ENCODE peak calls at places on chromosomes 11 and 22, in nine cellular contexts. L is sigmoid colon, K is GM23338, B is upper lobe of left lung, Q is transverse colon, Y is SK-N-SH, P is endothelial cell of umbilical vein, H is breast epithelium, V is HL-60. D is an unnamed sample.

GRCh38 chr11:9276571-9276970 is 11.4 kb upstream of the DENND5A start:
- DNase-seq in L (no peak), K (no peak), B (no peak), Q (no peak), Y (no peak), P (no peak), H (no peak), V (no peak), D (no peak)

GRCh38 chr11:134040386-134041297 is 28.2 kb upstream of the JAM3 start:
- DNase-seq in L (peak), K (no peak), B (no peak), Q (no peak), Y (no peak), P (no peak), H (no peak), V (no peak), D (no peak)

GRCh38 chr11:124536520-124536919 is 6.9 kb downstream of the OR8B12 start:
- DNase-seq in L (no peak), K (peak), B (no peak), Q (peak), Y (no peak), P (no peak), H (peak), V (peak), D (no peak)

GRCh38 chr11:47991266-47991830 is 11.0 kb downstream of the PTPRJ start:
- DNase-seq in L (no peak), K (peak), B (no peak), Q (peak), Y (no peak), P (peak), H (peak), V (no peak), D (no peak)

GRCh38 chr11:107157146-107157808 is 139.0 kb upstream of the GUCY1A2 start:
- DNase-seq in L (no peak), K (peak), B (no peak), Q (no peak), Y (no peak), P (no peak), H (no peak), V (no peak), D (no peak)

GRCh38 chr11:26649884-26650283 is 72.0 kb downstream of the SLC5A12 start:
- DNase-seq in L (peak), K (peak), B (no peak), Q (peak), Y (peak), P (peak), H (peak), V (peak), D (peak)

GRCh38 chr22:46055851-46056168 is 78.8 kb upstream of the WNT7B start:
- DNase-seq in L (no peak), K (no peak), B (no peak), Q (no peak), Y (no peak), P (no peak), H (peak), V (no peak), D (no peak)

GRCh38 chr11:61732705-61733104 is 19.7 kb upstream of the MYRF start:
- DNase-seq in L (no peak), K (no peak), B (peak), Q (no peak), Y (no peak), P (no peak), H (no peak), V (no peak), D (no peak)

GRCh38 chr22:19291218-19291579 is 320 bp downstream of the CLTCL1 start:
- DNase-seq in L (peak), K (peak), B (peak), Q (peak), Y (peak), P (no peak), H (no peak), V (no peak), D (no peak)

GRCh38 chr11:45413156-45413833 is 127.2 kb upstream of the SYT13 start:
- DNase-seq in L (no peak), K (no peak), B (no peak), Q (no peak), Y (no peak), P (no peak), H (no peak), V (no peak), D (no peak)

GRCh38 chr11:108866781-108867180 is 201.9 kb downstream of the DDX10 start:
- DNase-seq in L (no peak), K (no peak), B (no peak), Q (no peak), Y (no peak), P (no peak), H (no peak), V (no peak), D (no peak)

GRCh38 chr11:61138940-61139339 is 22.3 kb downstream of the VPS37C start:
- DNase-seq in L (peak), K (no peak), B (no peak), Q (no peak), Y (no peak), P (no peak), H (no peak), V (no peak), D (peak)

GRCh38 chr22:22895776-22896445 is 8.3 kb downstream of the IGLL5 start:
- DNase-seq in L (peak), K (no peak), B (no peak), Q (no peak), Y (no peak), P (no peak), H (no peak), V (no peak), D (no peak)

GRCh38 chr11:79547256-79547655 is 106.4 kb upstream of the TENM4 start:
- DNase-seq in L (no peak), K (no peak), B (no peak), Q (no peak), Y (no peak), P (no peak), H (no peak), V (no peak), D (no peak)

GRCh38 chr11:64224151-64224890 is 1.7 kb downstream of the TRPT1 start:
- DNase-seq in L (peak), K (no peak), B (peak), Q (no peak), Y (no peak), P (no peak), H (no peak), V (no peak), D (no peak)

GRCh38 chr11:35943761-35944502 is at the start of gene LDLRAD3:
- DNase-seq in L (peak), K (peak), B (peak), Q (peak), Y (peak), P (peak), H (peak), V (peak), D (no peak)

GRCh38 chr11:34332524-34332923 is 25.3 kb downstream of the ABTB2 start:
- DNase-seq in L (no peak), K (peak), B (no peak), Q (no peak), Y (no peak), P (no peak), H (no peak), V (no peak), D (no peak)

GRCh38 chr11:61961570-61962212 is 5.7 kb downstream of the FTH1 start:
- DNase-seq in L (peak), K (no peak), B (no peak), Q (peak), Y (no peak), P (no peak), H (no peak), V (no peak), D (no peak)

GRCh38 chr11:88402784-88403183 is 65.2 kb upstream of the CTSC start:
- DNase-seq in L (no peak), K (no peak), B (no peak), Q (no peak), Y (no peak), P (no peak), H (no peak), V (no peak), D (no peak)

GRCh38 chr11:12430912-12431311 is 53.5 kb downstream of the PARVA start:
- DNase-seq in L (peak), K (no peak), B (no peak), Q (peak), Y (no peak), P (peak), H (peak), V (no peak), D (no peak)

GRCh38 chr11:78788533-78788932 is 213.9 kb upstream of the NARS2 start:
- DNase-seq in L (no peak), K (no peak), B (no peak), Q (no peak), Y (no peak), P (no peak), H (no peak), V (no peak), D (no peak)

GRCh38 chr22:48240165-48240934 is 1477.9 kb downstream of the TBC1D22A start:
- DNase-seq in L (no peak), K (no peak), B (no peak), Q (no peak), Y (no peak), P (no peak), H (no peak), V (no peak), D (no peak)

GRCh38 chr11:129655247-129655832 is 160.3 kb upstream of the TMEM45B start:
- DNase-seq in L (no peak), K (no peak), B (no peak), Q (no peak), Y (no peak), P (no peak), H (no peak), V (no peak), D (no peak)

GRCh38 chr11:127074151-127074761 is 73.7 kb upstream of the KIRREL3 start:
- DNase-seq in L (no peak), K (peak), B (no peak), Q (peak), Y (peak), P (no peak), H (no peak), V (no peak), D (no peak)

GRCh38 chr11:44765026-44765595 is 38.3 kb downstream of the TSPAN18 start:
- DNase-seq in L (peak), K (no peak), B (no peak), Q (no peak), Y (no peak), P (no peak), H (no peak), V (no peak), D (no peak)

GRCh38 chr11:34928268-34928959 is 12.0 kb downstream of the PDHX start:
- DNase-seq in L (no peak), K (no peak), B (no peak), Q (no peak), Y (no peak), P (no peak), H (no peak), V (no peak), D (no peak)

GRCh38 chr11:4606231-4607015 is 1.6 kb downstream of the TRIM68 start:
- DNase-seq in L (no peak), K (no peak), B (no peak), Q (peak), Y (no peak), P (peak), H (no peak), V (no peak), D (no peak)

GRCh38 chr11:108959124-108959761 is 294.4 kb downstream of the DDX10 start:
- DNase-seq in L (no peak), K (no peak), B (no peak), Q (no peak), Y (peak), P (no peak), H (no peak), V (no peak), D (no peak)

GRCh38 chr11:20000393-20001134 is 159.7 kb downstream of the DBX1 start:
- DNase-seq in L (no peak), K (peak), B (no peak), Q (no peak), Y (no peak), P (no peak), H (peak), V (no peak), D (no peak)

GRCh38 chr11:44637477-44637876 is 72.0 kb downstream of the CD82 start:
- DNase-seq in L (no peak), K (no peak), B (no peak), Q (no peak), Y (no peak), P (no peak), H (no peak), V (peak), D (no peak)

GRCh38 chr11:111407652-111408051 is 28.6 kb upstream of the POU2AF1 start:
- DNase-seq in L (no peak), K (no peak), B (no peak), Q (no peak), Y (no peak), P (no peak), H (no peak), V (no peak), D (no peak)

GRCh38 chr11:111409915-111410314 is 30.8 kb upstream of the POU2AF1 start:
- DNase-seq in L (no peak), K (no peak), B (no peak), Q (no peak), Y (no peak), P (no peak), H (no peak), V (no peak), D (no peak)

GRCh38 chr11:111411456-111411855 is 32.4 kb upstream of the POU2AF1 start:
- DNase-seq in L (no peak), K (no peak), B (no peak), Q (no peak), Y (no peak), P (no peak), H (no peak), V (no peak), D (no peak)

GRCh38 chr11:111410951-111411350 is 31.9 kb upstream of the POU2AF1 start:
- DNase-seq in L (no peak), K (no peak), B (no peak), Q (no peak), Y (no peak), P (no peak), H (no peak), V (no peak), D (no peak)

GRCh38 chr11:111408789-111409727 is 30.0 kb upstream of the POU2AF1 start:
- DNase-seq in L (no peak), K (no peak), B (no peak), Q (no peak), Y (no peak), P (no peak), H (no peak), V (no peak), D (no peak)
- H3K4me3 ChIP-seq in L (no peak), K (no peak), B (no peak), Q (no peak), Y (no peak), P (no peak), H (no peak), V (no peak), D (no peak)

DNA sequence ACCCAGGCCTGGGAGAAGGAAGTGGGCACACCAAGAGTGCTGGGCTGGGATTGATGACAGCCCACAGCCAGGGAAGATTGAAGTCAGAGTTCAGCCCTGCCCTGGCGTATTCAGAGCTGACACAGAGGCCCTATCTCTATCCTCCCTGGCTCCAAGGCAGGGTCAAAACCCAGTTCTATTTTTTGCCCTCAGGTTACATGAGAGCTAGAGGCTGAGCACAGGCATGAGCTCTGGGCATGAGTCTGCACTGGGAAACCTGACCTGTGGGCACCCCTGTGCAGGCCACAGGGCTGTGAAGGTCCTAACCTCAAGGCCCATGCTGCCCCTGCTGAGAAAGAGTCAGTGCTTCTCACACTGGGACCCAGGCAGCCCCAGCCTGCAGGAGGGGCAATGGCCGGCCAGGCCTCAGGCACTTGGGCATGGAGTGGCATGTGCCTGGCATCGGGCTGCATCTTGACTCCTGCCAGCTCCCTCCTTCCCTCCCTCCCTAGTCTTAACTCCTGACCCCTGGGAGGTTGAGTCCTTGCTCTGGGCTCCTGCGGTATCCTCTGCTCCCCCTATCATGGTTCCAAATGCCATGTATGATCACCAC is 5.4 kb downstream of the SLC35E4 start:
- DNase-seq in L (no peak), K (no peak), B (no peak), Q (no peak), Y (no peak), P (no peak), H (no peak), V (no peak), D (no peak)
- H3K27ac ChIP-seq in L (no peak), K (no peak), B (no peak), Q (no peak), Y (no peak), P (no peak), H (no peak), V (no peak), D (no peak)

DNA sequence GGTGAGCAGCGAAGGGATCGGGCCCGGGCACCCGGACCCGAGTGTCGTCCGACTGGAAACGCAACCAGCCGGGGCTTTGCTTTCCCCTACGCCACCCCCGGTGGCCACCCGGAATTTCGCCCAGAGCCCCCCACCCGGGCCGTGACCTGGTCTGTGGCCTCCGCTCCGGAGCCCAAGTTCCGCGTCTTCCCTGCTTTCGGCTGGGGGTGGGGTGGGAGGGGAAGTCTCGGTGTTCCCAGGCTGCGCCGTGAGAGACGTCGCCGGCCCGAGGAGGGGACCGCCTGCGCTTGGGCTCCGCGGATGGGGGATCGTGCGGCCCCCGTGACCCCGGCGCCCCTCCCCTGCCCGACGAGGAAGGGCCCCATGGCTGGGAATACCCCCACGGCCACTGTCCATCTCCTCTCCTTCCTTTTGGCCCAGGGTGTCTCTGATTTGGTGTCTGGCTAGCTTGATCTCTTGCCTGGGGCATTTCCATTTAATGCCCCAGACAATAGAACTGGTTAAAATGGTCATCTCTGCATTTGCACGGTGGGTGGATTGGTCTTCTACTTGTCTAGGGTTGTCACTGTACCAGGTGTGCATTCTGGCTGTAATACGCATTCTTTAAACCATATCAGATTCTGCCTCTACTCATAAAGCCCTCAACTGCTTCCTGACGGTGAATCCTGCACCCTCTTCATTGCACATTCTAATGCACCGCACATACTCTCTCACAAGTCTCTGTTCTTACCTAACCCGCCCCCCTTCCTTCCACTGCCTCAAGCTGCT is 800 bp downstream of the SIK2 start:
- DNase-seq in L (peak), K (peak), B (peak), Q (peak), Y (peak), P (no peak), H (peak), V (no peak), D (no peak)
- TF ChIP-seq POLR2AphosphoS5 in L (peak), K (no peak), B (no peak), Q (no peak), Y (no peak), P (no peak), H (no peak), V (no peak), D (no peak)

GRCh38 chr11:2166091-2166851 is 5.3 kb upstream of the INS start:
- DNase-seq in L (no peak), K (peak), B (peak), Q (no peak), Y (no peak), P (no peak), H (no peak), V (no peak), D (no peak)
- H3K4me3 ChIP-seq in L (peak), K (peak), B (peak), Q (no peak), Y (no peak), P (no peak), H (no peak), V (no peak), D (no peak)

GRCh38 chr11:92810423-92810822 is 159.0 kb upstream of the MTNR1B start:
- DNase-seq in L (no peak), K (no peak), B (no peak), Q (no peak), Y (no peak), P (no peak), H (no peak), V (no peak), D (no peak)

GRCh38 chr11:92811341-92811740 is 158.1 kb upstream of the MTNR1B start:
- DNase-seq in L (no peak), K (no peak), B (no peak), Q (no peak), Y (no peak), P (no peak), H (no peak), V (no peak), D (no peak)

GRCh38 chr11:92808009-92808408 is 161.4 kb upstream of the MTNR1B start:
- DNase-seq in L (no peak), K (no peak), B (no peak), Q (no peak), Y (no peak), P (no peak), H (no peak), V (no peak), D (no peak)

DNA sequence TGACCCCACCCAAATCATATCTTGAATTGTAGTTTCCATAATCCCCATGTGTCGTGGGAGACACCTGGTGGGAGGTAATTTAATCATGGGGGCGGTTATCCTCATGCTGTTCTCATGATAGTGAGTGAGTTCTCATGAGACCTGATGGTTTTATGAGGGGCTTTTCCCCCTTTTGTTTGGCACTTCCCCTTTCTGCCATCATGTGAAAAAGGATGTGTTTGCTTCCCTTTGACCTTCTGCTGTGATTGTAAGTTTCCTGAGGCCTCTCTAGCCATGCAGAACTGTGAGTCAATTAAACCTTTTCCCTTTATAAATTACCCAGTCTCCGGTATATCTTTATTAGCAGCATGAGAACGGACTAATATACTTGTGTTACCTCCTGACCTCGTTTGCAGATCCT is 156.6 kb upstream of the MTNR1B start:
- DNase-seq in L (no peak), K (no peak), B (no peak), Q (no peak), Y (no peak), P (no peak), H (no peak), V (no peak), D (no peak)
- H3K27ac ChIP-seq in L (no peak), K (no peak), B (no peak), Q (no peak), Y (no peak), P (no peak), H (no peak), V (no peak), D (no peak)

GRCh38 chr22:36065775-36066544 is 37.3 kb upstream of the RBFOX2 start:
- DNase-seq in L (peak), K (peak), B (peak), Q (peak), Y (peak), P (peak), H (peak), V (peak), D (peak)
- TF ChIP-seq POLR2AphosphoS5 in L (peak), K (peak), B (peak), Q (peak), Y (peak), P (peak), H (no peak), V (no peak), D (no peak)

GRCh38 chr11:58654079-58654907 is 31.8 kb downstream of the CNTF start:
- DNase-seq in L (peak), K (peak), B (peak), Q (peak), Y (peak), P (peak), H (peak), V (peak), D (no peak)
- H3K4me3 ChIP-seq in L (no peak), K (no peak), B (no peak), Q (no peak), Y (no peak), P (no peak), H (no peak), V (no peak), D (no peak)